ENCODE peak calls at places on chromosome 13, in six cellular contexts. N is fibroblast of lung, Z is suprapubic skin, H is AG09309, P is GM20000, J is GM23338. K is an unnamed sample.

GRCh38 chr13:111317042-111317550 is 3.3 kb upstream of the TEX29 start:
- DNase-seq in N (no peak), Z (no peak), H (no peak), P (no peak), J (no peak), K (no peak)

GRCh38 chr13:25478186-25478585 is 106.4 kb downstream of the ATP8A2 start:
- DNase-seq in N (peak; percentile 74), Z (no peak), H (no peak), P (no peak), J (peak; percentile 88), K (no peak)

GRCh38 chr13:70703755-70704154 is 595.5 kb upstream of the KLHL1 start:
- DNase-seq in N (peak; percentile 18), Z (no peak), H (no peak), P (no peak), J (no peak), K (no peak)

GRCh38 chr13:27599845-27600553 is 20.3 kb downstream of the LNX2 start:
- DNase-seq in N (peak; percentile 86), Z (no peak), H (peak; percentile 61), P (no peak), J (peak; percentile 41), K (no peak)

GRCh38 chr13:96686286-96686685 is 308.0 kb downstream of the OXGR1 start:
- DNase-seq in N (no peak), Z (no peak), H (no peak), P (no peak), J (no peak), K (no peak)

GRCh38 chr13:42275506-42275905 is 3.6 kb downstream of the AKAP11 start:
- DNase-seq in N (no peak), Z (no peak), H (no peak), P (no peak), J (no peak), K (no peak)

GRCh38 chr13:24668511-24668910 is 11.7 kb upstream of the ATP12A start:
- DNase-seq in N (no peak), Z (no peak), H (no peak), P (no peak), J (no peak), K (no peak)

GRCh38 chr13:66102864-66103263 is 1127.3 kb downstream of the PCDH9 start:
- DNase-seq in N (no peak), Z (no peak), H (no peak), P (no peak), J (no peak), K (no peak)

GRCh38 chr13:44816701-44817684 is 172.3 kb downstream of the NUFIP1 start:
- DNase-seq in N (peak; percentile 67), Z (no peak), H (no peak), P (no peak), J (no peak), K (no peak)

GRCh38 chr13:41981961-41982723 is 21.2 kb upstream of the VWA8 start:
- DNase-seq in N (no peak), Z (no peak), H (no peak), P (no peak), J (no peak), K (no peak)

GRCh38 chr13:56861472-56861871 is 279.2 kb upstream of the PRR20A start:
- DNase-seq in N (peak; percentile 29), Z (no peak), H (no peak), P (no peak), J (no peak), K (no peak)

GRCh38 chr13:31207630-31208549 is 8.1 kb downstream of the B3GLCT start:
- DNase-seq in N (peak; percentile 76), Z (no peak), H (no peak), P (no peak), J (no peak), K (no peak)

GRCh38 chr13:73542446-73542845 is 483.6 kb downstream of the KLF5 start:
- DNase-seq in N (no peak), Z (no peak), H (no peak), P (no peak), J (no peak), K (no peak)

GRCh38 chr13:20814224-20814910 is 40.6 kb upstream of the EEF1AKMT1 start:
- DNase-seq in N (peak; percentile 95), Z (peak; percentile 93), H (peak; percentile 75), P (no peak), J (no peak), K (no peak)

GRCh38 chr13:19178901-19179593 is 2.6 kb downstream of the TUBA3C start:
- DNase-seq in N (no peak), Z (peak; percentile 22), H (no peak), P (no peak), J (no peak), K (no peak)

GRCh38 chr13:54402495-54402894 is 1373.9 kb downstream of the OLFM4 start:
- DNase-seq in N (no peak), Z (no peak), H (no peak), P (no peak), J (no peak), K (no peak)

GRCh38 chr13:109700176-109700575 is 86.2 kb downstream of the IRS2 start:
- DNase-seq in N (peak; percentile 81), Z (no peak), H (no peak), P (no peak), J (no peak), K (no peak)

GRCh38 chr13:36293497-36293896 is 4.1 kb downstream of the CCDC169 start:
- DNase-seq in N (no peak), Z (no peak), H (no peak), P (no peak), J (no peak), K (no peak)

GRCh38 chr13:47299316-47299715 is 402.5 kb upstream of the HTR2A start:
- DNase-seq in N (peak; percentile 60), Z (no peak), H (no peak), P (no peak), J (no peak), K (no peak)

GRCh38 chr13:45048890-45049407 is 59.6 kb downstream of the GPALPP1 start:
- DNase-seq in N (no peak), Z (no peak), H (no peak), P (no peak), J (no peak), K (peak; percentile 33)

GRCh38 chr13:85287528-85287927 is 511.7 kb downstream of the SLITRK6 start:
- DNase-seq in N (no peak), Z (no peak), H (no peak), P (no peak), J (no peak), K (no peak)

GRCh38 chr13:24692541-24692940 is 12.3 kb downstream of the ATP12A start:
- DNase-seq in N (peak; percentile 76), Z (no peak), H (peak; percentile 35), P (no peak), J (no peak), K (no peak)

GRCh38 chr13:50387124-50387581 is 371.9 kb downstream of the KCNRG start:
- DNase-seq in N (peak; percentile 80), Z (no peak), H (no peak), P (peak; percentile 38), J (peak; percentile 72), K (no peak)
- TF ChIP-seq CTCF in N (peak; percentile 9), Z (no peak), H (peak; percentile 37), P (no peak), J (peak; percentile 44), K (peak; percentile 10)

GRCh38 chr13:114005206-114005720 is 31.4 kb upstream of the C13orf46 start:
- DNase-seq in N (no peak), Z (peak; percentile 51), H (no peak), P (no peak), J (no peak), K (no peak)
- TF ChIP-seq CTCF in N (no peak), Z (no peak), H (no peak), P (no peak), J (no peak), K (no peak)

GRCh38 chr13:98143157-98143553 is 261 bp downstream of the FARP1 start:
- DNase-seq in N (no peak), Z (no peak), H (no peak), P (no peak), J (no peak), K (no peak)

GRCh38 chr13:98143601-98144500 is 957 bp downstream of the FARP1 start:
- DNase-seq in N (peak; percentile 52), Z (no peak), H (peak; percentile 21), P (peak; percentile 36), J (peak; percentile 53), K (peak; percentile 34)

GRCh38 chr13:98142427-98143156 is at the start of gene FARP1:
- DNase-seq in N (peak; percentile 64), Z (peak; percentile 74), H (no peak), P (peak; percentile 86), J (peak; percentile 89), K (peak; percentile 77)

GRCh38 chr13:98141938-98142426 is 912 bp upstream of the FARP1 start:
- DNase-seq in N (no peak), Z (no peak), H (no peak), P (no peak), J (peak; percentile 66), K (peak; percentile 31)

GRCh38 chr13:98144501-98145350 is 1.8 kb downstream of the FARP1 start:
- DNase-seq in N (peak; percentile 62), Z (no peak), H (peak; percentile 35), P (no peak), J (peak; percentile 78), K (no peak)
- TF ChIP-seq CTCF in N (peak; percentile 42), Z (no peak), H (peak; percentile 46), P (no peak), J (no peak), K (no peak)

GRCh38 chr13:33150662-33151061 is 134.4 kb downstream of the KL start:
- DNase-seq in N (no peak), Z (no peak), H (no peak), P (no peak), J (no peak), K (no peak)

GRCh38 chr13:33152389-33152788 is 133.2 kb downstream of the STARD13 start:
- DNase-seq in N (no peak), Z (no peak), H (no peak), P (no peak), J (no peak), K (no peak)

GRCh38 chr13:33154911-33155310 is 130.6 kb downstream of the STARD13 start:
- DNase-seq in N (no peak), Z (no peak), H (no peak), P (no peak), J (no peak), K (no peak)

GRCh38 chr13:33150146-33150545 is 133.9 kb downstream of the KL start:
- DNase-seq in N (peak; percentile 38), Z (no peak), H (no peak), P (no peak), J (no peak), K (no peak)

DNA sequence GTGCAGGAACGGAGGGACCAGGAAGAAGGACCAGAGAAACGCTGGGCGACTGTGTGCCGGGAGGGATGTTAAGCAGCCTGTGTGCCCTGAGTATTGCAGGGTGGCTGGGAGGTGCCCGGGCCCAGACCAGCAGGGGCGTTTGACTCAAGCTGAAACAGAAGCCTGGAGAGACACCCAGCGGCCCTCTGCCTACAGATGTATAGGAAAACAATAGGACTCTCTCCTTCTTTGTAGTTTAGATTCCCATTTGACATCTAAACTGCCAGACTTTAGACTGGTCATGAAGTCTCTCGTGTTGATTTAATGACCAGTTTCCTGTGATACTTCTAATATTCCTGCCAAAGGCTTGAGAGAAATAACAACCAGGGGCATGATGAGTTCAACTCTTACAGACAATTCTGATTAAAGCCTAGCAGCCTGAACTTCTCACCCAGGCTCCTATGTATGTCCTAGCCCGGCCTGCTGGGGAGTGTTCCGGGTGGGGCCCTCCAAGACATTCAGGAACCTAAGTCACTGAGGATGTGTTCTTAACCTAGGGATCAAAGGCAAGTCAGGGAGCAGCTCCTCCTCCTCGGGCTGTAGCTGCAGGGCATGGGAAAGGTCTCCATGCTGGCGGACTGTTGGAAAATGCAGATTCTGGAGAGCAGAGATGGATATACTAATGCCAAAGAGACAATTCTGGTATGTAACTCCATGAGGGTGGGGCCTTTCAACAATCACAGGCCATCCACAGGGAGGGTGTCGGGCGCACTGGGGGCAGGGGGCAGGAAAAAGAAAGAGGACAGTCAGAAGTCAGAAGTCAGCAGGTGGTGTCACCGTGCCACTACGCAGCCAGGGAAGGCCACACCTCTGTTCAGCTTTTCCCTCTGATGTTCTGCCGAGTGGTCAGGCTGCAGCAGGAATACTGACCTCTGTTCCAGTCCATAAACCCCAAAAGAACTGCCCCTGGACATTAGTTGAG is 131.9 kb downstream of the STARD13 start:
- DNase-seq in N (peak; percentile 62), Z (no peak), H (no peak), P (no peak), J (peak; percentile 25), K (no peak)
- TF ChIP-seq CTCF in N (no peak), Z (no peak), H (no peak), P (no peak), J (no peak), K (no peak)